ENCODE peak calls at places on chromosomes 7 and 10, in nine cellular contexts. O, F, R, A, T, X, H, U and M are unnamed samples. For H3K27me3, the result is how much of the 10 kb centered on the place peaks cover.

GRCh38 chr10:125146791-125147604 is 13.4 kb downstream of the CTBP2 start:
- DNase-seq in F (no peak), U (no peak), O (no peak), R (peak), X (no peak), A (peak), T (peak), H (no peak), M (no peak)

GRCh38 chr10:51159841-51160240 is 85.6 kb downstream of the PRKG1 start:
- DNase-seq in R (no peak), F (no peak), O (no peak), A (no peak), X (no peak), T (peak), H (no peak), U (no peak), M (no peak)

GRCh38 chr7:495761-496321 is 23.8 kb downstream of the PDGFA start:
- DNase-seq in H (peak), F (no peak), A (no peak), T (no peak), U (peak), O (no peak), X (no peak), R (no peak), M (peak)

GRCh38 chr10:113142601-113143000 is 192.6 kb downstream of the TCF7L2 start:
- DNase-seq in F (no peak), U (no peak), A (no peak), R (no peak), T (no peak), H (no peak), O (no peak), X (no peak), M (no peak)

GRCh38 chr7:99789441-99790070 is 5.6 kb upstream of the CYP3A4 start:
- DNase-seq in F (no peak), U (no peak), T (no peak), A (no peak), O (no peak), X (no peak), R (peak), H (no peak), M (no peak)

GRCh38 chr10:68759223-68759863 is 38.3 kb downstream of the CCAR1 start:
- DNase-seq in X (no peak), F (no peak), R (no peak), T (no peak), U (no peak), O (no peak), H (no peak), A (no peak), M (no peak)

GRCh38 chr7:151276651-151277590 is 28.4 kb upstream of the SMARCD3 start:
- DNase-seq in H (peak), O (peak), R (peak), X (peak), T (peak), U (peak), A (peak), F (peak), M (peak)

GRCh38 chr7:50684011-50684701 is 98.5 kb downstream of the GRB10 start:
- DNase-seq in A (peak), H (no peak), U (no peak), T (no peak), X (peak), O (no peak), F (no peak), R (no peak), M (no peak)

GRCh38 chr7:144907577-144907976 is 71.7 kb upstream of the TPK1 start:
- DNase-seq in U (no peak), O (no peak), A (no peak), F (no peak), R (no peak), H (no peak), T (no peak), X (no peak), M (no peak)

GRCh38 chr7:100786323-100786722 is 41.0 kb downstream of the EPHB4 start:
- DNase-seq in F (no peak), X (no peak), O (no peak), H (no peak), T (no peak), R (no peak), U (no peak), A (no peak), M (no peak)

GRCh38 chr7:34747176-34747781 is 89.3 kb downstream of the NPSR1 start:
- DNase-seq in A (no peak), H (no peak), R (no peak), T (no peak), X (no peak), O (no peak), F (no peak), U (no peak), M (peak)

GRCh38 chr7:26278769-26279168 is 12.9 kb upstream of the SNX10 start:
- DNase-seq in A (no peak), F (peak), U (no peak), O (no peak), H (no peak), X (peak), T (peak), R (peak), M (no peak)

GRCh38 chr10:115914475-115914874 is 358.5 kb downstream of the GFRA1 start:
- DNase-seq in R (no peak), T (no peak), F (no peak), X (no peak), U (no peak), A (no peak), H (no peak), O (no peak), M (no peak)

GRCh38 chr7:5690931-5691461 is 90.5 kb downstream of the RNF216 start:
- DNase-seq in H (no peak), F (no peak), X (peak), U (peak), R (peak), O (no peak), T (peak), A (no peak), M (peak)

GRCh38 chr7:90262438-90262837 is 17.5 kb downstream of the CFAP69 start:
- DNase-seq in R (peak), A (no peak), X (no peak), O (no peak), T (peak), H (no peak), F (no peak), U (no peak), M (no peak)

GRCh38 chr10:3897156-3897555 is 112.1 kb upstream of the KLF6 start:
- DNase-seq in T (peak), R (peak), O (no peak), F (no peak), U (no peak), H (no peak), X (no peak), A (no peak), M (no peak)

GRCh38 chr10:30887839-30888238 is 143.8 kb downstream of the ZNF438 start:
- DNase-seq in O (no peak), R (no peak), H (no peak), A (no peak), T (no peak), X (no peak), F (no peak), U (no peak), M (no peak)

GRCh38 chr10:120688928-120689327 is 162.2 kb upstream of the WDR11 start:
- DNase-seq in U (no peak), T (peak), F (no peak), O (no peak), X (no peak), A (peak), R (peak), H (no peak), M (no peak)

GRCh38 chr7:106767498-106768323 is 97.4 kb upstream of the PIK3CG start:
- DNase-seq in O (no peak), U (no peak), X (no peak), R (no peak), T (peak), F (peak), A (no peak), H (no peak), M (no peak)

GRCh38 chr7:117018713-117019112 is 65.4 kb downstream of the ST7 start:
- DNase-seq in O (no peak), T (no peak), H (no peak), U (no peak), R (no peak), X (no peak), A (no peak), F (no peak), M (no peak)

GRCh38 chr10:77049146-77049545 is 588.5 kb downstream of the KCNMA1 start:
- DNase-seq in A (no peak), F (no peak), X (no peak), H (no peak), R (no peak), O (no peak), T (no peak), U (no peak), M (no peak)

GRCh38 chr10:86354761-86355540 is 11.6 kb downstream of the GRID1 start:
- DNase-seq in F (no peak), R (no peak), U (no peak), X (no peak), O (no peak), H (peak), T (no peak), A (no peak), M (peak)

GRCh38 chr7:42843209-42843800 is 68.6 kb downstream of the C7orf25 start:
- DNase-seq in H (no peak), T (peak), U (peak), X (peak), R (no peak), O (peak), F (no peak), A (peak), M (no peak)

GRCh38 chr7:157056957-157057902 is 46.8 kb upstream of the MNX1 start:
- DNase-seq in R (no peak), T (no peak), A (no peak), F (no peak), H (no peak), U (peak), X (no peak), O (no peak), M (no peak)

GRCh38 chr10:44906476-44906875 is 4.7 kb upstream of the TMEM72 start:
- DNase-seq in H (no peak), U (no peak), O (no peak), A (no peak), X (no peak), F (no peak), R (no peak), T (no peak), M (no peak)

GRCh38 chr10:44909910-44910309 is 1.2 kb upstream of the TMEM72 start:
- DNase-seq in R (no peak), U (no peak), O (no peak), T (no peak), F (no peak), H (no peak), A (no peak), X (no peak), M (no peak)

GRCh38 chr10:44908071-44908709 is 2.9 kb upstream of the TMEM72 start:
- DNase-seq in T (peak), R (no peak), X (no peak), O (peak), A (peak), F (no peak), U (no peak), H (no peak), M (no peak)

GRCh38 chr10:44908936-44909335 is 2.2 kb upstream of the TMEM72 start:
- DNase-seq in U (no peak), F (no peak), R (no peak), A (no peak), O (no peak), H (no peak), X (no peak), T (no peak), M (no peak)

DNA sequence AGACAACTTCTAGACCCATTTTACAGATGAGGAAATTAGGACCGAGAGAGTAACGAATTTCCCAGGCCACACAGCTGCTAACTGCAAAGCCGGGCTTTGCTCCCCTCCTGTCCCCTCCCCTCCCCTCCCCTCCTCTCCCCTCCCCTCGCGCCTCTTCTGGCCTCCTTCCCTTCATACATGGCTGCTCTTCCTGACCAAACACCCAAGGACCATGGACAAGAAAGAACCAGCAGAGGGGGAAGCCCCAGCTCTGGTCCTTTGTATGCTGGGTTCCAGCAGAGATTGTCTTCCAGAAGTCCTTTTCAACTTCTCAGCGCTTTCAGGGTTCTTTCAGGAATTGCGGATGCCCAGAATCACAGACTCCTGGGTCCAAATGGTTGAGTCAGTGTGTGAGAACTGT is 3.6 kb upstream of the TMEM72 start:
- DNase-seq in A (no peak), H (no peak), X (no peak), U (no peak), O (no peak), F (no peak), T (no peak), R (no peak), M (no peak)
- H3K27me3 ChIP-seq in A (under half), H (under half), X (under half), U (under half), O (under half), F (under half), T (under half), R (under half), M (under half)

DNA sequence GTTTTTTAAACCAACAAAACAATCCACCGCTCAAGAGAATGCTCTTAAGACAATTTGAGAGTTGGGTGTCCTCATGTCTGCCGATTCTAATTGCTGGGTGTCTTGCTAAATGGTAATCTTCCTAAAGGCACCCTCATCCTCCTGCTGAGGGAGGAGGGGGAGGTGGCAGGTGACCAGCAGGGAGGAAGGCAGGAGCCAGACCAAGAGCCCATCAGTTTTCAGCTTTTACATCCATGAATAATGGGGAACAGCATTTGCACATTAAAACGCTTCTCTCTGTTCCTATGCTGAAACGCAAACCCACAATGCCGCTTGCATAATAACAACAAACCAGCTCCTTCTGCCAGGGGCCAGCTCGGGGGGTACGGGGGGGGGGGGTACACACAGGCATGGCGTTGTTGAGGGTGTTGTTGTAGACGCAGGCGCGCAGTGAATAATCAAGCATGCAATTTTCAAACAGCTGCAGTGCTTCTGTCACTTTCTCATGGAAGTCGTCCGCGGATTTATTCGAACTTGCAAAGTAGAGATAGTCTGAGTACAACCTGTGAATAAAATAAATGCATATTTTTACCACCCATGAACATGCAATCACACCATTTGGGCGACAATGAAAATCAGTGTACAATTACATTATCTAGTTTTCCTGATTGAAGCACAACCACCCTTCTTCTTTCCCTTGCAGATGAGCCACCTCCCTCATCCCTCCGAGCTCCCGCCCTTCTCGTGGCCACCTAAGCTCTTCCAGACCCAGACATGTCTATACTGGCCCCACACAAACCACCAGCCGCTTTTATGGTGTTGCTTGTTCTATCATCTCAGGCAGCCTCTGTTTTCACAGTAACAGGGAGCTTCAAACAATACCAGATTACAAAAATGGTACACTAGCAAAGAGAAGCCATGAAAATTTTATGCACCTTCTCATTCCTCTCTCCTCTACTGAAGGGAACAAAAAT is 72.3 kb downstream of the CHST15 start:
- DNase-seq in X (no peak), R (peak), F (no peak), T (no peak), U (no peak), H (no peak), A (peak), O (peak), M (no peak)
- H3K27me3 ChIP-seq in X (under half), R (under half), F (under half), T (under half), U (under half), H (under half), A (under half), O (under half), M (under half)

GRCh38 chr10:25174461-25175230 is at the start of gene GPR158:
- DNase-seq in R (peak), A (peak), H (peak), O (peak), U (peak), F (peak), X (peak), T (peak), M (peak)
- H3K27me3 ChIP-seq in R (under half), A (half or more), H (half or more), O (half or more), U (under half), F (under half), X (under half), T (under half), M (half or more)

DNA sequence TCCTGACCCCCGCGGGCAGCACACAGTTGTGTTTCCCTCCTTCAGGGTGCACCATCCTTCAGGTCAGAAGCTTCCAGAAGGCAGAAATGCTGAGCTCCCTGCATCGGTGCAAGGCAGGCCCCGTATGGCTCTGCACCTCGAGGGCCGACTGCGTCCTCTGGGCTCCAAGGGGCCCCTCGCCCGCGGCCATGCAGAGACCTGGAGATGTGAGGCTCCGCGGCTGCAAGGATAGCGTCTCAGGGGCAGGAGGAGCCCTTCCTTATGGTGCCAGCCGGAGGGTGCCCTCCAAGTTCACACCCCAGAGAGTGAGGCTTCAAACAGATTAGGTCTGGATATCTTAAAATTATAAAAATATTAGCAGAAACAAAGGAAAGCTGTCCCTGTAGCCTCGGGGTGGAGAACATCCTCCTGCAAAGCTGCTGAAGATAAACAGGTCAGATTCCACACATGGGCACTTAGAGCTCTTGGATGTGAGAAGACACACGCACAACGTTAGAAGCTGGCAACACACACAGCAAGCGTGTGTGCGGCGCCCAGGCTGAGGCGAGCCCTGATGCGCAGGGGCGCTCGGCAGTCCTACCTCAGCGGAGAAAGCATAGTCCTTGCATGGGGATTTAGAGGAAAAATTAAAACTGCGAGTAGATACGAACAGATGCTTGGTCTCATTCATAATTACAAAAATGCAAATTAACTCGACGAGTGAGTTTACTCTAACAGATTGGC is 20.3 kb downstream of the KNDC1 start:
- DNase-seq in A (no peak), O (no peak), R (no peak), F (no peak), U (peak), H (no peak), T (no peak), X (no peak), M (peak)
- H3K27me3 ChIP-seq in A (under half), O (under half), R (under half), F (under half), U (under half), H (under half), T (under half), X (under half), M (under half)